ENCODE peak calls at places on chromosomes 3 and 15, in six cellular contexts. C is small intestine, W is Peyer's patch, R is neuronal stem cell, G is ascending aorta, H is aorta. P is an unnamed sample. For H3K4me1, the result is how much of the 10 kb centered on the place peaks cover.

GRCh38 chr3:39541917-39542329 is 74.4 kb downstream of the MOBP start:
- DNase-seq in C (peak), W (no peak), R (peak), G (no peak), H (no peak), P (no peak)

GRCh38 chr3:171566803-171567422 is 106.7 kb upstream of the TNIK start:
- DNase-seq in C (peak), W (no peak), R (peak), G (no peak), H (no peak), P (peak)

GRCh38 chr15:92682772-92683510 is 27.4 kb upstream of the FAM174B start:
- DNase-seq in C (no peak), W (no peak), R (no peak), G (no peak), H (no peak), P (no peak)

GRCh38 chr3:114299421-114299820 is 5.6 kb downstream of the TIGIT start:
- DNase-seq in C (no peak), W (no peak), R (no peak), G (no peak), H (no peak), P (peak)

GRCh38 chr3:46981932-46982471 is 2.5 kb downstream of the NBEAL2 start:
- DNase-seq in C (peak), W (no peak), R (no peak), G (no peak), H (no peak), P (no peak)

GRCh38 chr15:92693922-92694331 is 38.4 kb upstream of the FAM174B start:
- DNase-seq in C (no peak), W (no peak), R (peak), G (no peak), H (no peak), P (no peak)

GRCh38 chr3:136787226-136787793 is 31.6 kb upstream of the SLC35G2 start:
- DNase-seq in C (no peak), W (no peak), R (no peak), G (no peak), H (no peak), P (peak)

GRCh38 chr15:40878785-40879184 is 4.8 kb upstream of the RHOV start:
- DNase-seq in C (no peak), W (no peak), R (no peak), G (no peak), H (no peak), P (no peak)

GRCh38 chr15:57340673-57341259 is 35.5 kb upstream of the CGNL1 start:
- DNase-seq in C (peak), W (peak), R (peak), G (no peak), H (no peak), P (peak)

GRCh38 chr15:85128636-85129035 is 147.0 kb downstream of the PDE8A start:
- DNase-seq in C (no peak), W (no peak), R (no peak), G (no peak), H (no peak), P (no peak)

GRCh38 chr3:46725663-46726314 is 8.1 kb upstream of the PRSS50 start:
- DNase-seq in C (no peak), W (no peak), R (no peak), G (no peak), H (no peak), P (no peak)

GRCh38 chr3:37287776-37288175 is 113.4 kb upstream of the LRRFIP2 start:
- DNase-seq in C (no peak), W (no peak), R (no peak), G (no peak), H (no peak), P (no peak)

DNA sequence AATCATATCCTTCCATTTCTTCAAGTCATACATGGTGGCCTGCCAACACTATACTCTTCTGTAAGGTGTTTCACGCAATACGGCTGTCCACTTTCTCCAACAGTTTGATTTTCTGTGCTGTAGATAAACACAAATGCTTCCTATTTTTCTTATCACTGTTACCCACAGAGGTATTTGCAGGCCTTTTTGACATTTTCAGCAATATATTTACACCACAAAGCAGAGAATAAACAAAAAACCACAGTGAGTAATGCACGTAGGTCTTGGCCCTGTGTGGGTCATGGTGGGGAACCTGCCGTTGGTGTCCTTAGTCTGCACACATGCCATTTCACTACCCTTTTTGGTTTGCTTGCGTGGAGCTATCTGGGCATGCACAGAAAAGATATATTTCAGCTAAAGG is 59.5 kb downstream of the LRRC28 start:
- DNase-seq in C (no peak), W (no peak), R (no peak), G (no peak), H (no peak), P (no peak)
- H3K4me3 ChIP-seq in C (no peak), W (no peak), R (no peak), G (no peak), H (no peak), P (no peak)

DNA sequence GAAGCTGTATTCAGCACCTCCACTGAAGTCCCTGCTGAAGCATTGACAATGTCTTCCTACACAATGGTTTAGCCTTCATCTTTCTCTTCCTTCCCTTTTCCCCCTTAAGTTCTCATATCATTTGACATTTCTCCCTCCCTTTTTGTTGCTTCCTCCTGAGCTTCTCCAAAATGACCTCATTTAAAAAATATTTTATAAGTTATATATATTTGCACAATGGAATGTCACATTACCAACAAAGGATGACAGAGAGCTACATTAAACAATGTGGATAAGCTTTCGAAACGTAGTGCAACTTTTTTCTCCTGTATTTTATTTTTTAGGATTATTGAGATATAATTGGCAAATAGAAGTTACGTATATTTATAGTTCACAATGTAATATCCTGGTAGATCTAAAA is 13.2 kb upstream of the DLG1 start:
- DNase-seq in C (no peak), W (no peak), R (no peak), G (no peak), H (no peak), P (no peak)
- H3K27ac ChIP-seq in C (no peak), W (no peak), R (no peak), G (no peak), H (no peak), P (no peak)

GRCh38 chr3:67648701-67649100 is 5.7 kb downstream of the SUCLG2 start:
- DNase-seq in C (peak), W (no peak), R (no peak), G (no peak), H (no peak), P (no peak)
- H3K4me1 ChIP-seq in C (under half), W (under half), R (under half), G (under half), H (under half), P (half or more)

GRCh38 chr15:38197553-38197952 is 55.1 kb upstream of the SPRED1 start:
- DNase-seq in C (no peak), W (no peak), R (no peak), G (no peak), H (no peak), P (no peak)
- H3K4me3 ChIP-seq in C (no peak), W (no peak), R (no peak), G (no peak), H (no peak), P (no peak)

DNA sequence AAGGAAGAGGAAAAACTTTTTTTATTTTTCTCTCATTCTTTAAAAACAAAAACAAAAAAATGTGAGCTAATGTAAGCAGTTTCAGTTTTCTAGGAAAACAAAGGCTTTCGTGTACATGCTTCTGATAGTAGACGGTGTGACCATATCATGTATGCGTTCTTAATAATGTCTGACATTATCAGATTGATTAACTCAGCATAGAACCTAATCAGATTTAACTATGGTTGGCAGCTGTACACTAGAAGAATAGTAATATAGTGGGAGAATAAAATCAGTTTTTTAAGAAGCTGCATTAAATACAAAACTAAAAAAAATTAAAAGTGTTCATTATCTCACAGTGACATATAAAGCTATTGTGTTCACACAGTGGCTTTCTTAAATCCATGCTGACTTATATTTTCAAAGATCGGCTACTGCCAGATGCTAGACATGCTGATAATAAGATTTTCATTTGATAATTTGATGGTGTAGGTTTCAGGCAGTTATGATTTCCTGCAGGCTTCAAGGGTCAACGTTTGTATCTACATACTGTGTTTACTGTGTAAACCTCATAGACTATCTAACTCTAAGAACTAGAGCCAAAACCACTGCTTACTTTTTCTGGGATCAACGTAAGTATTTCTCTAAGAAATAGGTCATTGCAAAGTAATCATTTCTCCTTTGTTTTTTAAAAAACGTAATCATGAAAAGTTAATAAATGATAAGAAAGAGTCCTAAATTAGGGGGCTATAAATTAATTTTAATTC is 74.0 kb downstream of the UBE2E2 start:
- DNase-seq in C (no peak), W (no peak), R (no peak), G (no peak), H (no peak), P (no peak)
- H3K27ac ChIP-seq in C (no peak), W (no peak), R (no peak), G (no peak), H (no peak), P (no peak)

GRCh38 chr3:183318846-183319770 is 66.1 kb downstream of the B3GNT5 start:
- DNase-seq in C (peak), W (no peak), R (no peak), G (no peak), H (no peak), P (no peak)
- H3K4me1 ChIP-seq in C (under half), W (under half), R (under half), G (under half), H (under half), P (under half)

P was measured in CD4-positive, alpha-beta memory T cell.